ENCODE peak calls at places on chromosomes 11 and 22, in eight cellular contexts. W is CD8-positive, alpha-beta memory T cell; L is K562; P is MM.1S; Q is IMR-90; V is OCI-LY7; U is left ventricle myocardium inferior; C is tibial artery. D is an unnamed sample. For H3K4me1, the result is how much of the 10 kb centered on the place peaks cover.

GRCh38 chr11:15327786-15328231 is 213.1 kb downstream of the INSC start:
- DNase-seq in W (no peak), L (peak), P (peak), Q (peak), V (peak), U (peak), C (peak), D (no peak)

GRCh38 chr22:24894998-24895397 is 51.5 kb downstream of the LHFPL7 start:
- DNase-seq in W (no peak), L (no peak), P (peak), Q (no peak), V (no peak), U (peak), C (peak), D (no peak)

GRCh38 chr11:35539781-35540281 is 14.4 kb upstream of the PAMR1 start:
- DNase-seq in W (no peak), L (no peak), P (no peak), Q (peak), V (no peak), U (peak), C (peak), D (no peak)

GRCh38 chr11:45795379-45795778 is 9.6 kb upstream of the SLC35C1 start:
- DNase-seq in W (no peak), L (peak), P (no peak), Q (no peak), V (no peak), U (no peak), C (no peak), D (no peak)

GRCh38 chr11:1952806-1953482 is 5.8 kb downstream of the MRPL23 start:
- DNase-seq in W (no peak), L (no peak), P (no peak), Q (no peak), V (no peak), U (no peak), C (no peak), D (no peak)

GRCh38 chr11:104795511-104796213 is 102.6 kb downstream of the CASP12 start:
- DNase-seq in W (no peak), L (no peak), P (no peak), Q (no peak), V (no peak), U (no peak), C (no peak), D (no peak)

GRCh38 chr11:121544956-121545355 is 92.2 kb upstream of the SORL1-AS1 start:
- DNase-seq in W (peak), L (no peak), P (no peak), Q (no peak), V (peak), U (no peak), C (no peak), D (no peak)

GRCh38 chr11:15806217-15806616 is 550.1 kb downstream of the SOX6 start:
- DNase-seq in W (no peak), L (no peak), P (no peak), Q (no peak), V (no peak), U (no peak), C (no peak), D (no peak)

GRCh38 chr11:119481667-119482400 is 58.9 kb upstream of the THY1 start:
- DNase-seq in W (no peak), L (no peak), P (no peak), Q (no peak), V (no peak), U (no peak), C (peak), D (no peak)

GRCh38 chr22:19855504-19856409 is 1.1 kb upstream of the GNB1L start:
- DNase-seq in W (peak), L (peak), P (peak), Q (peak), V (peak), U (no peak), C (peak), D (no peak)

GRCh38 chr11:75270896-75271415 is 30.4 kb downstream of the TPBGL start:
- DNase-seq in W (no peak), L (no peak), P (peak), Q (peak), V (peak), U (peak), C (no peak), D (no peak)

GRCh38 chr22:26573026-26573662 is 16.8 kb downstream of the TPST2 start:
- DNase-seq in W (no peak), L (peak), P (no peak), Q (peak), V (no peak), U (peak), C (peak), D (no peak)
- H3K4me1 ChIP-seq in W (under half), L (under half), P (under half), Q (under half), V (under half), U (half or more), C (under half), D (under half)

DNA sequence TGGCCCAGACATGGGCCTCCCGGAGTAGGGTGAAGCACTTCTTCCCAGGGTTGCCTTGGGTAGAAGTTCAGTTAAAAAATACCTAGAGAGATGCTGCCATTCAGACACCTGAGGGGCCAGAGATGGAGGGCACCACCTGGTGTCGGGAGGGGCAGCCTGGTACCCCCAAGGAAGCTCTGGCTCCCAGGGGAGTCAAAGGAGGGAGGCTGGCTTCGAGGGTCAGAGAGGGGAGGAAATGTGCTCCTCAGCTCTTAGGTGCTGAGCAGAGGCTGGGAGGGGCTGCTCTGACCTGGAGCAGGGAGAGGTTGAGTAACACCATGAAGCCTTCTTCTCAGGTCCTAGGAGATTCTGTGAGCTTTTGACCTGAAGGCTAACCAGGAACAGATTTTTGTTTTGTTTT is 1.1 kb downstream of the USP35 start:
- DNase-seq in W (no peak), L (no peak), P (no peak), Q (no peak), V (peak), U (no peak), C (no peak), D (no peak)
- H3K4me3 ChIP-seq in W (peak), L (no peak), P (no peak), Q (peak), V (peak), U (peak), C (peak), D (no peak)

GRCh38 chr11:118051611-118052461 is 25.0 kb upstream of the TMPRSS4 start:
- DNase-seq in W (peak), L (no peak), P (peak), Q (no peak), V (peak), U (no peak), C (no peak), D (no peak)
- H3K4me1 ChIP-seq in W (half or more), L (under half), P (under half), Q (under half), V (under half), U (under half), C (under half), D (under half)

DNA sequence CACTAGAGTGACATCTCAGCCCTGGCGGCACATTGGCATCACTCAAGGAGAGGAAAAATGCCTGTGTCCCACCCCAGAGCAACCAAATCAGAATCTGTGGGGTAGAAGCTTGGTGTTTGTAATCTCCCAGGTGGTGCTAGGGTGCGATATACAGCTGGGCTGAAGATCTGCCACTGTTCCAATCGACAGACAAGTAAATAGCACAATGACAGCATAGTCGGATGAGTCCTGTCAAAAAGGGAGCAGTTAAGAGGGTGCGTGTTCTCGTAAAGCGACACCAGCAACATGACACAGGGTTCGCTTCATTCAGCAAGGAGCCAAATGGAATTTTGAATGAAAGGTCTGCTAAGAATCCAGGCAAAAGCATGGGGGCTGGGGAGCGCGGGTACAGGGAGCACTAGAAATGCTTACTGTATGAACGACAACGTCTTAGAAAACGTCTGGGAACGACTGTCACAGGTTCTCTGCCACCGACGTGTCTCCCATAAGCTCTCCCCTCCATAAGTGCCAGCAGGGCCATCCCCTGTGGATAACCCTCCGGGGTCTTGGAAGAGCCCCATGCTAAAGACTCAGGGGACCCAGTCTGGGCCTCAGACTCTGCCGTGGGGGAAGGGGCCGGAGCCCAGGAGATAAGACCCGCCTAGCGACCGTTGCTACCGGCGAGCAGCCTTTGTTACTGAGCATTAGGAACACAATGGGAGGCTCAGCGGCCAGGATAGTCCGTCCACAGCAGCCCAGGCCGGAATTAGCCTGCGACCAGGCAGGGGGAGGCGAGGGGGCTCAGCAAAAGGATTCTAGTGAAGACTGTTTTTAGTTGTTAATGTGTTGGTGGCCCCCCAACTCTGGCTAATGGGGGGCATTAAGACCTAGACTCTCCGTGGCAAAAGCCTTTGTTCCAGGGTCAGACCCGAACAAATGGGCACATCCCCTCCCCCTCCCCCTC is 20.8 kb downstream of the ADA2 start:
- DNase-seq in W (no peak), L (peak), P (no peak), Q (no peak), V (no peak), U (peak), C (no peak), D (no peak)
- H3K4me3 ChIP-seq in W (no peak), L (no peak), P (no peak), Q (no peak), V (no peak), U (peak), C (peak), D (peak)

DNA sequence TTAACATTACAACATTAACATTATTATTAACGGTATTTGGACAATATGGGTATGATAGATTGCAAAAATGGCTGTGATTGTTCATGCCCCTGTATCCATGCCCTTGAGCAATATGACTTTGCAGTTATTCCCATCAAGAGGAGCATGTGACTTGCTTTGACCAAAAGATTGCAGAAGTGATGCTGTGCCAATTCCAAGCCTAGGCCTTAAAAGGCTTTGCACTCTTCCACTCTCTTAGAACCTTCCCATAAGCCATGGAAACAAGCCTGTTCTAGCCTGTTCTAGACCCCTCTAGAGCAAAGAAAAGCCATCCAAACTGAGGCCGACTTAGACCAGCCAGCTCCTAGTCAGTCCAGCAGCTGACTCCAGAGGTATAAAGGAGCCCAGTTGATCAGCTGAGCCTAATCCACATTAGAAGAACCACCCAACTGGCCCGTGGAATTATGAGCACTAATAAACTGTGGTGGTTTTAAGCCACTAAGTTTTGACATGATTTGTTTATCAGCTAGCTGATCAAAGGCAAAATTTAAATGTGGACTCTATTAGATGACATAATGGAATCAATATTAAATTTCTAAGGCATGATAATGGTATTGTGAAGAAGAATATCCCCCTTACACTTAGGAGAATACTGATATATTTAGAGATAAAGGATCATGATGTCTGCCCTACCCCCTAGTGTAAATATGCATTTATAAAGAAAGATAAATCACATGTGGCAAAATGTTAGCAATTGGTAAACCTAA is 28.6 kb downstream of the RAB30 start:
- DNase-seq in W (no peak), L (no peak), P (no peak), Q (no peak), V (no peak), U (no peak), C (no peak), D (no peak)
- H3K4me1 ChIP-seq in W (under half), L (under half), P (under half), Q (under half), V (half or more), U (half or more), C (under half), D (under half)

DNA sequence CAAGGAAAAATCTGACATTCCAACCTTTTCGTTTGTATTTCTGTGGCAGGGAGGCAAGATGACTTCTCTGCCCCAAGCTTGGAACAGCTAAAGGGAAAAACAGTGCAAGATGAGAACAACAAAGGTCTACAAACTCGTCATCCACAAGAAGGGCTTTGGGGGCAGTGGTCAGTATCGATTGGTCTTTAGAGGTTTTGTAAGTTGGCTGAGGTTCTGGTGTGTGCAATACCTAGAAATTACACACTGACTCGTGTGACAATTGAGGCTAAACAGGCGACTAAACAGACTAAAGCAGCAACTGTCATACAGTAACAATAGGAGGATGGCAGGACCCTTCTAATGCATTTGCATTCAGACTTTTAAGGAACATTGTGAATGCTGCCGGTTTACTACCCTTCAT is 994 bp downstream of the DEPDC5 start:
- DNase-seq in W (no peak), L (no peak), P (no peak), Q (no peak), V (no peak), U (no peak), C (no peak), D (no peak)
- H3K4me3 ChIP-seq in W (peak), L (peak), P (peak), Q (peak), V (peak), U (peak), C (peak), D (peak)

GRCh38 chr11:114157476-114158050 is 98.1 kb downstream of the ZBTB16 start:
- DNase-seq in W (no peak), L (no peak), P (no peak), Q (no peak), V (no peak), U (no peak), C (no peak), D (no peak)
- H3K4me1 ChIP-seq in W (half or more), L (under half), P (under half), Q (under half), V (under half), U (half or more), C (half or more), D (half or more)

GRCh38 chr11:47551086-47551485 is 1.8 kb downstream of the CELF1 start:
- DNase-seq in W (no peak), L (peak), P (peak), Q (peak), V (peak), U (no peak), C (no peak), D (no peak)
- H3K4me3 ChIP-seq in W (peak), L (peak), P (peak), Q (no peak), V (peak), U (peak), C (peak), D (peak)

GRCh38 chr22:45452565-45453449 is 39.3 kb downstream of the RIBC2 start:
- DNase-seq in W (no peak), L (no peak), P (no peak), Q (peak), V (no peak), U (no peak), C (no peak), D (no peak)

GRCh38 chr22:45453764-45454163 is 40.3 kb downstream of the RIBC2 start:
- DNase-seq in W (no peak), L (no peak), P (no peak), Q (no peak), V (no peak), U (no peak), C (no peak), D (no peak)

GRCh38 chr22:45450101-45450785 is 36.8 kb downstream of the RIBC2 start:
- DNase-seq in W (no peak), L (no peak), P (no peak), Q (no peak), V (no peak), U (no peak), C (no peak), D (no peak)

GRCh38 chr22:45450931-45451651 is 37.6 kb downstream of the RIBC2 start:
- DNase-seq in W (no peak), L (no peak), P (no peak), Q (peak), V (no peak), U (no peak), C (peak), D (no peak)

DNA sequence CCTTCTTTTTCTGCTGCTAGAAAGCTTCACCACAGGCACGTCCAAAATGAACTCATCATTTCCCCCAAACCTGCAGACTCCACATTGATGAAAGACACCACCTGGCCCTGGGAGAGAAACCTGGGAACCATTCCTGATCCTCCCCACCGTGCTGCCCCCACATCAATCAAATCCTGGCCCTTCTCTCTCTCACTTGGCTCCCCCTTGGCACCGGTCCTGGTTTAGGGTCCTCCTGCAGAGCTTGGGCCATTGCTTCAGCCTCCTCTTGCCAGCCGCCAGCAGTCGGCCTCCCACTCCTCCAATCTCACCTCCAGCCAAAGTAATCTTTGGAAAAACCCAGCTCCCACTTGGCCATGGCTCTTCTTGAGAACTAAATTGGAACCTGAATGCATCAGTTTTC is 38.5 kb downstream of the RIBC2 start:
- DNase-seq in W (no peak), L (no peak), P (no peak), Q (no peak), V (no peak), U (no peak), C (no peak), D (no peak)
- H3K4me1 ChIP-seq in W (under half), L (under half), P (under half), Q (under half), V (under half), U (under half), C (under half), D (under half)